ENCODE peak calls at places on chromosomes 5 and 9, in ten cellular contexts. V is A172; F is stimulated activated CD8-positive, alpha-beta memory T cell treated with anti-CD3 and anti-CD28 coated beads, Interleukin-4, amount 100 ng/mL, for 1 hour; M is occipital lobe; R is SW480; A is NCI-H2081; U is colonic mucosa; K is activated CD4-positive, alpha-beta memory T cell treated with anti-CD3 and anti-CD28 coated beads, Interleukin-2, amount 10 ng/mL, durations not matched to agents 7 days and 5 days; B is adrenal gland; T is BJ. W is an unnamed sample.

GRCh38 chr5:178426326-178427130 is 163.7 kb downstream of the COL23A1 start:
- DNase-seq in R (no peak), K (no peak), V (no peak), B (no peak), T (no peak), A (no peak), U (no peak), F (no peak), M (no peak), W (no peak)

GRCh38 chr9:78783743-78784142 is 486.8 kb downstream of the PSAT1 start:
- DNase-seq in K (no peak), B (no peak), T (no peak), M (no peak), F (no peak), V (no peak), A (no peak), R (no peak), U (no peak), W (no peak)

GRCh38 chr5:65811895-65812294 is 89.9 kb downstream of the NLN start:
- DNase-seq in K (no peak), F (no peak), A (no peak), T (no peak), V (peak; percentile 64), M (no peak), U (peak; percentile 26), B (no peak), R (peak; percentile 23), W (peak; percentile 62)

GRCh38 chr9:115672477-115673316 is 480.9 kb upstream of the PAPPA start:
- DNase-seq in T (peak; percentile 94), M (no peak), A (no peak), F (no peak), B (no peak), K (no peak), V (peak; percentile 99), R (peak; percentile 84), U (no peak), W (no peak)

GRCh38 chr5:163712011-163712410 is 206.6 kb downstream of the MAT2B start:
- DNase-seq in A (no peak), R (no peak), F (no peak), T (no peak), B (no peak), U (no peak), V (no peak), M (no peak), K (no peak), W (no peak)

GRCh38 chr5:79851694-79852006 is 139.4 kb downstream of the MTX3 start:
- DNase-seq in M (no peak), R (no peak), V (no peak), K (no peak), U (no peak), F (no peak), T (no peak), B (no peak), A (no peak), W (no peak)

GRCh38 chr9:76180541-76180940 is 213.7 kb downstream of the RFK start:
- DNase-seq in B (no peak), T (no peak), A (no peak), F (no peak), V (peak; percentile 68), K (no peak), M (no peak), R (no peak), U (no peak), W (no peak)

GRCh38 chr9:98908897-98909634 is 34.6 kb upstream of the COL15A1 start:
- DNase-seq in A (no peak), U (no peak), R (peak; percentile 14), M (no peak), F (no peak), K (no peak), T (peak; percentile 71), V (peak; percentile 31), B (no peak), W (no peak)

GRCh38 chr5:68911840-68912690 is 181.7 kb upstream of the SLC30A5 start:
- DNase-seq in K (no peak), U (no peak), B (peak; percentile 3), F (no peak), R (no peak), A (no peak), V (peak; percentile 72), T (peak; percentile 20), M (no peak), W (no peak)

GRCh38 chr5:32506809-32507208 is 62.3 kb upstream of the ZFR start:
- DNase-seq in A (no peak), B (peak; percentile 6), V (peak; percentile 78), R (no peak), F (no peak), M (peak; percentile 3), T (peak; percentile 78), K (no peak), U (no peak), W (no peak)

GRCh38 chr9:99199938-99200539 is 21.7 kb downstream of the ALG2 start:
- DNase-seq in B (no peak), R (no peak), T (no peak), U (no peak), A (peak; percentile 26), K (no peak), F (no peak), V (no peak), M (no peak), W (no peak)

GRCh38 chr9:127495884-127496555 is 44.7 kb downstream of the LRSAM1 start:
- DNase-seq in U (no peak), M (no peak), R (no peak), B (no peak), F (no peak), V (no peak), A (peak; percentile 18), K (no peak), T (no peak), W (no peak)

GRCh38 chr5:15495026-15495425 is 5.0 kb upstream of the FBXL7 start:
- DNase-seq in B (no peak), M (no peak), V (no peak), F (no peak), T (no peak), R (no peak), K (no peak), A (no peak), U (no peak), W (no peak)

GRCh38 chr5:56432326-56432725 is 199.2 kb upstream of the ANKRD55 start:
- DNase-seq in R (no peak), K (no peak), V (no peak), A (no peak), F (no peak), U (no peak), T (no peak), B (no peak), M (no peak), W (no peak)

GRCh38 chr5:4207456-4207855 is 611.8 kb downstream of the IRX1 start:
- DNase-seq in A (no peak), T (no peak), R (no peak), K (no peak), B (no peak), V (no peak), U (no peak), M (no peak), F (no peak), W (no peak)

GRCh38 chr9:75890541-75891276 is at the start of gene PCSK5:
- DNase-seq in K (peak; percentile 79), M (peak; percentile 85), T (peak; percentile 52), F (peak; percentile 63), B (peak; percentile 94), R (peak; percentile 96), V (peak; percentile 81), A (peak; percentile 86), U (peak; percentile 96), W (peak; percentile 94)

GRCh38 chr5:120255214-120255613 is 208.9 kb upstream of the PRR16 start:
- DNase-seq in R (no peak), V (no peak), U (no peak), F (no peak), A (no peak), K (no peak), T (no peak), M (no peak), B (no peak), W (no peak)

GRCh38 chr5:171388816-171389168 is 1.1 kb downstream of the NPM1 start:
- DNase-seq in M (no peak), K (peak; percentile 59), U (no peak), R (no peak), A (no peak), V (no peak), B (no peak), F (no peak), T (no peak), W (no peak)

GRCh38 chr5:72937517-72938061 is 18.3 kb upstream of the FCHO2 start:
- DNase-seq in U (no peak), F (no peak), A (no peak), T (no peak), B (no peak), V (no peak), M (no peak), R (no peak), K (no peak), W (no peak)

GRCh38 chr5:179272326-179273073 is 72.8 kb downstream of the ADAMTS2 start:
- DNase-seq in B (no peak), A (no peak), V (no peak), U (no peak), R (no peak), T (no peak), K (no peak), M (no peak), F (no peak), W (peak; percentile 41)

GRCh38 chr5:131068893-131069643 is 96.0 kb downstream of the HINT1 start:
- DNase-seq in M (peak; percentile 40), V (no peak), B (peak; percentile 2), F (peak; percentile 37), T (no peak), A (no peak), R (peak; percentile 28), K (peak; percentile 76), U (no peak), W (no peak)

GRCh38 chr9:36099718-36100117 is 36.8 kb upstream of the GLIPR2 start:
- DNase-seq in F (no peak), A (no peak), V (no peak), K (no peak), M (no peak), R (no peak), U (no peak), T (no peak), B (no peak), W (no peak)

GRCh38 chr9:88544245-88544644 is 9.3 kb downstream of the NXNL2 start:
- DNase-seq in M (no peak), U (peak; percentile 41), B (peak; percentile 38), A (no peak), V (no peak), T (no peak), R (no peak), K (no peak), F (no peak), W (no peak)

GRCh38 chr5:42131081-42131480 is 206.0 kb downstream of the FBXO4 start:
- DNase-seq in A (no peak), B (no peak), U (no peak), R (no peak), K (no peak), F (no peak), M (no peak), T (no peak), V (no peak), W (no peak)

GRCh38 chr5:175246242-175246891 is 197.6 kb downstream of the DRD1 start:
- DNase-seq in T (peak; percentile 61), V (peak; percentile 99), M (peak; percentile 62), F (no peak), U (peak; percentile 22), A (no peak), B (peak; percentile 41), K (peak; percentile 25), R (peak; percentile 69), W (no peak)

GRCh38 chr5:10118150-10118549 is 131.5 kb downstream of the ATPSCKMT start:
- DNase-seq in B (no peak), F (no peak), M (no peak), V (peak; percentile 14), T (peak; percentile 85), K (no peak), A (no peak), R (no peak), U (no peak), W (no peak)

GRCh38 chr9:121144482-121144881 is 57.2 kb downstream of the RAB14 start:
- DNase-seq in M (no peak), F (no peak), A (no peak), T (no peak), K (no peak), V (no peak), R (no peak), B (no peak), U (no peak), W (no peak)

GRCh38 chr9:65403721-65404120 is 118.7 kb upstream of the FOXD4L5 start:
- DNase-seq in R (no peak), T (no peak), M (no peak), V (no peak), B (no peak), U (no peak), A (no peak), F (no peak), K (no peak), W (no peak)

W was measured in Peyer's patch.